ENCODE peak calls at places on chromosomes 11 and 22, in seven cellular contexts. X is WERI-Rb-1; Y is AG09309; W is activated CD8-positive, alpha-beta T cell treated with anti-CD3 and anti-CD28 coated beads for 36 hours; P is breast epithelium; C is nephron progenitor cell; G is H9. J is an unnamed sample.
A peak's percentile ranks its signal among the peaks of the same experiment; 100 is the strongest.

GRCh38 chr11:28133146-28133545 is 25.0 kb downstream of the METTL15 start:
- DNase-seq in X (no peak), Y (no peak), W (no peak), P (no peak), C (no peak), G (no peak), J (no peak)

GRCh38 chr11:11558826-11559225 is 63.0 kb downstream of the GALNT18 start:
- DNase-seq in X (no peak), Y (no peak), W (no peak), P (no peak), C (no peak), G (no peak), J (no peak)

GRCh38 chr11:69002101-69002742 is 10.8 kb downstream of the MRGPRF start:
- DNase-seq in X (no peak), Y (no peak), W (no peak), P (no peak), C (no peak), G (peak; percentile 20), J (no peak)

GRCh38 chr22:24516301-24516737 is 21.2 kb downstream of the UPB1 start:
- DNase-seq in X (no peak), Y (peak; percentile 74), W (no peak), P (no peak), C (no peak), G (peak; percentile 55), J (no peak)

GRCh38 chr22:23268139-23268712 is 87.9 kb downstream of the BCR start:
- DNase-seq in X (no peak), Y (no peak), W (no peak), P (no peak), C (no peak), G (no peak), J (no peak)

GRCh38 chr11:59773082-59773438 is 17.9 kb downstream of the STX3 start:
- DNase-seq in X (no peak), Y (no peak), W (no peak), P (no peak), C (no peak), G (no peak), J (no peak)

GRCh38 chr11:117226388-117227385 is 5.2 kb downstream of the PCSK7 start:
- DNase-seq in X (peak; percentile 43), Y (peak; percentile 46), W (peak; percentile 51), P (no peak), C (peak; percentile 53), G (peak; percentile 52), J (peak; percentile 42)

GRCh38 chr11:2652857-2653643 is 46.7 kb downstream of the KCNQ1OT1 start:
- DNase-seq in X (no peak), Y (no peak), W (no peak), P (no peak), C (no peak), G (no peak), J (no peak)

GRCh38 chr22:47160781-47161520 is 398.5 kb downstream of the TBC1D22A start:
- DNase-seq in X (no peak), Y (no peak), W (no peak), P (no peak), C (no peak), G (no peak), J (no peak)

GRCh38 chr11:93100211-93100610 is 97.6 kb downstream of the SLC36A4 start:
- DNase-seq in X (no peak), Y (peak; percentile 8), W (no peak), P (no peak), C (no peak), G (no peak), J (no peak)

GRCh38 chr11:126830216-126830615 is 170.4 kb downstream of the KIRREL3 start:
- DNase-seq in X (peak; percentile 30), Y (no peak), W (no peak), P (no peak), C (no peak), G (no peak), J (no peak)

GRCh38 chr22:47442821-47443220 is 680.4 kb downstream of the TBC1D22A start:
- DNase-seq in X (no peak), Y (no peak), W (no peak), P (no peak), C (no peak), G (no peak), J (no peak)

GRCh38 chr11:88059326-88059725 is 115.9 kb downstream of the RAB38 start:
- DNase-seq in X (no peak), Y (no peak), W (no peak), P (no peak), C (no peak), G (no peak), J (no peak)

GRCh38 chr22:39350803-39351688 is 1.3 kb downstream of the SYNGR1 start:
- DNase-seq in X (no peak), Y (no peak), W (no peak), P (no peak), C (no peak), G (peak; percentile 38), J (no peak)

GRCh38 chr11:133719532-133720235 is 125.6 kb downstream of the SPATA19 start:
- DNase-seq in X (no peak), Y (no peak), W (no peak), P (no peak), C (no peak), G (no peak), J (no peak)

GRCh38 chr11:125164422-125165110 is at the start of gene PKNOX2:
- DNase-seq in X (peak; percentile 86), Y (no peak), W (peak; percentile 71), P (peak; percentile 29), C (peak; percentile 93), G (peak; percentile 91), J (peak; percentile 92)

GRCh38 chr11:115664313-115664712 is 160.1 kb upstream of the CADM1 start:
- DNase-seq in X (no peak), Y (no peak), W (no peak), P (no peak), C (no peak), G (no peak), J (no peak)

GRCh38 chr22:24421428-24421931 is 5.9 kb upstream of the ADORA2A start:
- DNase-seq in X (peak; percentile 82), Y (no peak), W (peak; percentile 68), P (no peak), C (no peak), G (peak; percentile 91), J (peak; percentile 14)

GRCh38 chr11:47244664-47245350 is 3.8 kb downstream of the ACP2 start:
- DNase-seq in X (no peak), Y (no peak), W (no peak), P (no peak), C (no peak), G (no peak), J (no peak)

GRCh38 chr11:44065851-44066731 is at the start of gene ACCS:
- DNase-seq in X (no peak), Y (peak; percentile 71), W (peak; percentile 95), P (peak; percentile 87), C (peak; percentile 83), G (peak; percentile 95), J (peak; percentile 92)
- TF ChIP-seq CTCF in X (no peak), Y (peak; percentile 84), W (peak; percentile 76), P (peak; percentile 72), C (peak; percentile 71), G (peak; percentile 84), J (peak; percentile 76)

GRCh38 chr11:66488957-66489356 is 8.7 kb downstream of the DPP3 start:
- DNase-seq in X (peak; percentile 52), Y (no peak), W (no peak), P (no peak), C (no peak), G (no peak), J (no peak)

GRCh38 chr11:66493124-66493523 is 12.9 kb downstream of the DPP3 start:
- DNase-seq in X (no peak), Y (no peak), W (no peak), P (no peak), C (no peak), G (no peak), J (no peak)

GRCh38 chr11:66489636-66490035 is 9.4 kb downstream of the DPP3 start:
- DNase-seq in X (peak; percentile 87), Y (no peak), W (no peak), P (no peak), C (no peak), G (no peak), J (no peak)

GRCh38 chr11:66492161-66492865 is 12.1 kb downstream of the DPP3 start:
- DNase-seq in X (peak; percentile 92), Y (no peak), W (no peak), P (no peak), C (no peak), G (no peak), J (no peak)

DNA sequence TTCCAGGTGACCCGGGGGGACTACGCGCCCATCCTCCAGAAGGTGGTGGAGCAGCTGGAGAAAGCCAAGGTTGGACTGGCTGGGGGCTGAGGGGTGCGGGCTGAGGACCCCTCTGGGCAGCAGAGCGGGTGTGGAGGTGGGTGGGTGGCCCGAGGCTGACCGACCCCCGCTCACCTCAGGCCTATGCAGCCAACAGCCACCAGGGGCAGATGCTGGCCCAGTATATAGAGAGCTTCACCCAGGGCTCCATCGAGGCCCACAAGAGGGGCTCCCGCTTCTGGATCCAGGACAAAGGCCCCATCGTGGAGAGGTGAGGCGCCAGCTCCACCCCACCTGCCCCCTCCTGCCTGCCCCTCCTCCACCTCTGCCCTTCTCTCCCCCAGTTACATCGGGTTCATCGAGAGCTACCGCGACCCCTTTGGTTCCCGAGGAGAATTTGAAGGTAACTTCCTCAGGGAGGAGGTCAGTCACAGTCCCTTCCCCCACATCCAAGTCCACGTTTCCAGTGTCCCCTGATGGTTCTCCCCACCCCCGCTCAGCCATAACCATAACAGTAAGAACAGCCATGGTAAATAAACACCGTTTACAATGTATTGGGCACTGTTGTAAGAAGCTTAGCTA is 11.2 kb downstream of the DPP3 start:
- DNase-seq in X (peak; percentile 50), Y (no peak), W (no peak), P (no peak), C (peak; percentile 47), G (peak; percentile 74), J (peak; percentile 48)
- TF ChIP-seq CTCF in X (peak; percentile 73), Y (peak; percentile 40), W (peak; percentile 32), P (no peak), C (peak; percentile 48), G (peak; percentile 77), J (peak; percentile 63)

GRCh38 chr22:34414467-34415440 is 494.5 kb upstream of the LARGE1 start:
- DNase-seq in X (peak; percentile 79), Y (no peak), W (peak; percentile 54), P (peak; percentile 20), C (peak; percentile 77), G (peak; percentile 90), J (peak; percentile 62)
- TF ChIP-seq CTCF in X (peak; percentile 91), Y (no peak), W (peak; percentile 26), P (peak; percentile 44), C (peak; percentile 93), G (peak; percentile 95), J (peak; percentile 78)

GRCh38 chr11:19576903-19577302 is 135.7 kb upstream of the NAV2 start:
- DNase-seq in X (no peak), Y (no peak), W (no peak), P (no peak), C (no peak), G (no peak), J (no peak)

GRCh38 chr11:19577391-19577831 is 135.2 kb upstream of the NAV2 start:
- DNase-seq in X (no peak), Y (no peak), W (no peak), P (no peak), C (no peak), G (no peak), J (no peak)

GRCh38 chr11:19578871-19579270 is 133.8 kb upstream of the NAV2 start:
- DNase-seq in X (no peak), Y (no peak), W (no peak), P (no peak), C (no peak), G (no peak), J (no peak)

GRCh38 chr11:19579957-19580356 is 132.7 kb upstream of the NAV2 start:
- DNase-seq in X (no peak), Y (no peak), W (no peak), P (no peak), C (no peak), G (no peak), J (no peak)

GRCh38 chr11:19577849-19578619 is 134.6 kb upstream of the NAV2 start:
- DNase-seq in X (no peak), Y (peak; percentile 72), W (no peak), P (no peak), C (no peak), G (no peak), J (no peak)
- TF ChIP-seq CTCF in X (no peak), Y (peak; percentile 1), W (no peak), P (no peak), C (no peak), G (no peak), J (no peak)

J was measured in glutamatergic neuron.